ENCODE peak calls at places on chromosomes 3 and 15, in eight cellular contexts. V, R, T, L, Q, A, W and H are unnamed samples.

GRCh38 chr3:177213806-177214528 is 16.7 kb upstream of the TBL1XR1 start:
- DNase-seq in A (no peak), L (no peak), Q (no peak), T (no peak), W (no peak), R (no peak), V (no peak), H (no peak)

GRCh38 chr3:45560270-45561020 is 34.1 kb upstream of the LIMD1 start:
- DNase-seq in V (peak), Q (no peak), A (no peak), R (no peak), W (peak), T (no peak), L (no peak), H (peak)

GRCh38 chr3:66476852-66477381 is 23.9 kb downstream of the LRIG1 start:
- DNase-seq in L (no peak), A (no peak), V (no peak), Q (no peak), R (no peak), T (no peak), W (no peak), H (no peak)

GRCh38 chr15:22257668-22258401 is 177.5 kb downstream of the OR4M2 start:
- DNase-seq in T (no peak), Q (no peak), L (no peak), A (no peak), V (no peak), W (no peak), R (peak), H (no peak)

GRCh38 chr3:40588406-40588805 is 63.6 kb downstream of the ZNF621 start:
- DNase-seq in R (no peak), T (no peak), Q (no peak), W (no peak), A (no peak), L (no peak), V (no peak), H (no peak)

GRCh38 chr3:139281512-139282196 is 62.2 kb upstream of the MRPS22 start:
- DNase-seq in R (no peak), T (no peak), W (no peak), Q (no peak), L (no peak), A (no peak), V (no peak), H (no peak)

GRCh38 chr3:122975163-122975923 is 52.2 kb downstream of the SEMA5B start:
- DNase-seq in Q (no peak), L (peak), V (no peak), R (no peak), T (no peak), W (no peak), A (no peak), H (no peak)

GRCh38 chr3:180934638-180935037 is 22.2 kb downstream of the FXR1 start:
- DNase-seq in Q (no peak), L (no peak), W (no peak), V (no peak), R (no peak), T (no peak), A (no peak), H (no peak)

GRCh38 chr3:10549617-10550228 is 44.3 kb upstream of the ATP2B2 start:
- DNase-seq in Q (no peak), V (no peak), A (no peak), T (no peak), W (no peak), L (no peak), R (no peak), H (peak)

GRCh38 chr3:170506556-170506955 is 79.3 kb downstream of the SLC7A14 start:
- DNase-seq in W (no peak), A (no peak), T (no peak), L (no peak), R (no peak), V (no peak), Q (no peak), H (no peak)

GRCh38 chr15:47599806-47600205 is 117.5 kb upstream of the SEMA6D start:
- DNase-seq in T (no peak), A (no peak), R (no peak), L (no peak), W (no peak), Q (no peak), V (no peak), H (no peak)

GRCh38 chr15:100095896-100096600 is 245.7 kb downstream of the ADAMTS17 start:
- DNase-seq in A (no peak), R (peak), W (no peak), Q (no peak), T (no peak), V (no peak), L (no peak), H (no peak)

GRCh38 chr3:146277953-146278631 is 27.2 kb upstream of the PLSCR4 start:
- DNase-seq in R (no peak), W (no peak), L (no peak), A (no peak), Q (no peak), T (no peak), V (no peak), H (no peak)

GRCh38 chr15:52785672-52786406 is 4.3 kb downstream of the ONECUT1 start:
- DNase-seq in W (no peak), Q (no peak), R (no peak), A (no peak), V (no peak), L (no peak), T (no peak), H (no peak)

GRCh38 chr15:52788099-52788986 is 1.8 kb downstream of the ONECUT1 start:
- DNase-seq in V (no peak), A (no peak), R (no peak), Q (no peak), L (no peak), W (no peak), T (no peak), H (no peak)

GRCh38 chr15:52787549-52788098 is 2.5 kb downstream of the ONECUT1 start:
- DNase-seq in L (no peak), Q (no peak), T (no peak), A (no peak), R (no peak), V (no peak), W (no peak), H (no peak)

GRCh38 chr15:52786436-52787122 is 3.6 kb downstream of the ONECUT1 start:
- DNase-seq in R (no peak), Q (no peak), W (no peak), V (no peak), T (no peak), L (no peak), A (no peak), H (no peak)

GRCh38 chr15:52787123-52787503 is 3.0 kb downstream of the ONECUT1 start:
- DNase-seq in A (no peak), Q (no peak), W (no peak), T (no peak), L (no peak), V (no peak), R (no peak), H (no peak)
- H3K4me3 ChIP-seq in A (no peak), Q (no peak), W (no peak), T (no peak), L (no peak), V (no peak), R (peak), H (no peak)

GRCh38 chr3:109351231-109351630 is 13.9 kb upstream of the DPPA4 start:
- DNase-seq in L (no peak), Q (no peak), R (no peak), V (no peak), T (no peak), W (no peak), A (no peak), H (no peak)

GRCh38 chr3:109353057-109353456 is 15.7 kb upstream of the DPPA4 start:
- DNase-seq in Q (no peak), R (no peak), L (no peak), A (no peak), W (no peak), V (no peak), T (no peak), H (no peak)

GRCh38 chr3:109356442-109357155 is 19.3 kb upstream of the DPPA4 start:
- DNase-seq in A (no peak), V (no peak), Q (no peak), L (no peak), W (no peak), R (no peak), T (no peak), H (no peak)

GRCh38 chr3:109355625-109356441 is 18.5 kb upstream of the DPPA4 start:
- DNase-seq in R (no peak), V (no peak), L (no peak), T (no peak), A (no peak), W (no peak), Q (no peak), H (no peak)
- TF ChIP-seq POLR2AphosphoS5 in R (no peak), V (no peak), L (no peak), T (no peak), A (no peak), W (no peak), Q (no peak), H (no peak)

DNA sequence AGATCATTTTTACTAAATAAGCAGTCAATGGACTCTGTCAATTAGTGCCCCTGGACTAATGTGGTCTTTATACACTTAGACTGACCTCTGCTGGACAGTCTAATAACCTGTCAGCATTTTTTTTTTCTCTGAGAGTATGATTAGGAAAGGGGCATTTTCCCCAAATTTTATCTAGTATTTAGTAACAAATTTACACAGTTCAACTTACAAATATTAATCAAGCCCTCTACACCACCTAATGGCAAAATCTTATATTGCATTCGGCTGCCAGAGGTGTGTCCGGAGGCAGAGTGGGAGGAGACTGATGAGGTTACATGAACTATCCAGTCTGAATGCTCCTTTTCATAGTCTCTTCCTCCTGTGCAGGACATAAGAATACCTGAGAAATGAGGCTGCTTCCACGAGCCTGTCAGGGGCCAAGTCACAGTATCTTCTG is 36.0 kb upstream of the COLQ start:
- DNase-seq in Q (peak), W (no peak), L (peak), R (no peak), V (peak), T (peak), A (peak), H (peak)
- TF ChIP-seq CTCF in Q (peak), W (peak), L (peak), R (peak), V (peak), T (peak), A (peak), H (peak)

GRCh38 chr3:12964713-12965612 is 108.3 kb downstream of the IQSEC1 start:
- DNase-seq in A (no peak), W (no peak), Q (no peak), V (no peak), R (no peak), L (peak), T (no peak), H (no peak)

GRCh38 chr3:12962292-12962691 is 110.9 kb downstream of the IQSEC1 start:
- DNase-seq in T (no peak), V (no peak), A (no peak), Q (no peak), R (no peak), L (no peak), W (no peak), H (no peak)

GRCh38 chr3:12965999-12966846 is 107.0 kb downstream of the IQSEC1 start:
- DNase-seq in V (no peak), Q (no peak), R (no peak), W (no peak), T (no peak), L (no peak), A (no peak), H (no peak)

GRCh38 chr3:12963184-12963868 is 109.9 kb downstream of the IQSEC1 start:
- DNase-seq in T (no peak), L (no peak), W (no peak), R (no peak), Q (no peak), V (no peak), A (no peak), H (no peak)

GRCh38 chr3:12963869-12964712 is 109.1 kb downstream of the IQSEC1 start:
- DNase-seq in W (no peak), A (no peak), L (peak), R (no peak), T (no peak), Q (no peak), V (no peak), H (no peak)
- H3K4me3 ChIP-seq in W (no peak), A (no peak), L (no peak), R (no peak), T (no peak), Q (no peak), V (no peak), H (no peak)

GRCh38 chr15:91049378-91050127 is 27.2 kb upstream of the VPS33B start:
- DNase-seq in V (peak), W (no peak), T (peak), R (no peak), L (peak), Q (peak), A (peak), H (no peak)
- TF ChIP-seq POLR2AphosphoS5 in V (peak), W (no peak), T (no peak), R (no peak), L (peak), Q (peak), A (no peak), H (peak)

GRCh38 chr15:68154923-68155559 is 50.1 kb downstream of the CALML4 start:
- DNase-seq in L (peak), W (no peak), R (no peak), A (peak), V (peak), T (peak), Q (peak), H (no peak)
- TF ChIP-seq CTCF in L (peak), W (peak), R (peak), A (peak), V (peak), T (peak), Q (peak), H (peak)

GRCh38 chr3:106485802-106486201 is 617.0 kb upstream of the CBLB start:
- DNase-seq in T (no peak), L (no peak), Q (no peak), R (no peak), A (no peak), W (no peak), V (no peak), H (no peak)
- H3K4me3 ChIP-seq in T (no peak), L (no peak), Q (no peak), R (no peak), A (no peak), W (no peak), V (no peak), H (no peak)

DNA sequence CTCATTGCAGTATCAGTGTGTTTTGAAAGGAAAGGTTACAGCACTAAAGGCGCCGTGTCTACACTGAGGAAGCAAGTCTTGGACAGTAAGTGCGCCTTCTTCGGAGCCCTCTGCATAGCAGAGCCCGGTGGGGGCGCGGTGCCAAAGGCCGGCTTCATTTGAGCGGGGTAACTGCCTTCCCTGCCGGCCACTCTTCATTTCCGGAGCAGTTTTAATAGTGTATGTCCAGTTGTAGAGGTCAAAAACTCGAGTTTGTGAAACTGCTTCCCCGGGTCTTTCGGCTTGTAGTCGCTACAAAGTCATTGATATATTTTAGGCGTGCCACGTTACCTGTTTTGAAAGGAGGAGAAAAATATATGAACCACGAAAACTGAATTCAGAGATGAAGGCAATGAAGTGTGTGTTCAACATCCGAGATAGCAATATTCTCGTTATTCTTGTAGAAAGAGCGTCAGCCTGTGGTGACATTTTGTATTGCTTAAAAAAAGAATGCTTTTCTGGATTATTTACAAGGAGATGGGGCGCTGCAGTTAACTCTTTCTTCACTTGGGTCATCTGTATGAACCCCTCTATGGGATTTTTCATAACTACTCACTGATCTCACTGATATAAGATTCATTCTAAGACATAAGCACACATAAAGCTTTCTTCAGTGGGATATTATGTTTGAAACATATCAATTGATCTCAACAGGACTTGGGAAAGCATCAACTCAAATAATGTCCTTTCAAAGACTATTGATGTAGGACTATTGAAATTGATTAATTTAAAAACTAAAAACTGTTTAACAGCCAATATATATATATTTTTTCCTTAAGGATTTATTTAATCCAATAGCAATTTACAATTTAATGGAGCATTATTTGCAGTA is 3.0 kb downstream of the ALCAM start:
- DNase-seq in W (peak), L (peak), A (peak), T (no peak), R (peak), Q (no peak), V (peak), H (peak)
- TF ChIP-seq POLR2AphosphoS5 in W (no peak), L (no peak), A (no peak), T (no peak), R (no peak), Q (no peak), V (no peak), H (no peak)

GRCh38 chr3:121662742-121663141 is 2.0 kb upstream of the HCLS1 start:
- DNase-seq in R (no peak), W (no peak), T (no peak), V (no peak), Q (no peak), L (no peak), A (no peak), H (no peak)

GRCh38 chr3:121658716-121659435 is 1.8 kb downstream of the HCLS1 start:
- DNase-seq in L (no peak), Q (no peak), T (no peak), A (no peak), R (no peak), W (no peak), V (no peak), H (no peak)

GRCh38 chr3:121661376-121661775 is 673 bp upstream of the HCLS1 start:
- DNase-seq in V (no peak), L (no peak), W (no peak), Q (no peak), R (no peak), A (no peak), T (no peak), H (no peak)

GRCh38 chr3:121663171-121663847 is 2.6 kb upstream of the HCLS1 start:
- DNase-seq in W (no peak), V (no peak), L (no peak), Q (no peak), A (no peak), R (no peak), T (no peak), H (no peak)

DNA sequence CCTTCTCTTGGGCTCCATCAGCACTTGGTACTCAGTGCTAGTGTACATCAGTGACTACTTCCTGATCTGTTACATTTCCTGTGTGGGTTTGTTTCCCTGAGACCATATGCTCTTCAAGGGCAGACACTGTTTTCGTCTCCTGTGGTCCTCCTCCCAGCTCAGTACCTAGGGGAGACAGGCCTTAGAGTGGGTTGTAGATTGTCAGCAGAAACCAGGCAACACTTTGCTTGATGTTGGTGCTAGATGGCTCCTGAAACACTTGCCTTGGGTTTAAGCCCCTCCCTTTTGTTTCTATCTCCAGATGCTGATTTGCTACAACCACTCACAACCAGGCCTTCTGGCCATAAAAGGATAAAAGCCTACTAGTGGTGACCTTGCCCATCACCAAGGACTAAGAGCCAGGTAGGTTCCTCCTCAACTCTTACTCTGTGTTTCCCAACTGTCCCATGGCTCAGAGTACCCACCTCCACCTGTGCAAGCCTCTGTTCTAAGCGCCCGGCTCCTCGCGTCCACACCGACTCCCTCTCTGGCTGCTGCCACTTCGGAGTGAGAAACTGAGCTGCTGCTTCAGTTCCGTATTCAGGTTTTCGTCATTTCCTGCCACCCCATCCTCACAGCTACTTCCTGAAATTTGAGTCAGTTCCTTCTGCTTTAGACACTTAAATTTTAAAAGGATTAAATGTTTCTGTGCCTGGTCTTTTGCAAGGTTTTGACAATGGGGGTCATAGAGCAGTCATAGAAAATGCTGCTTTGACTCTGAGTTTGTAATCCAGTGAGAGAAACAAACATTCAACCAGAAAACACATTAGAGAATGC is at the start of gene HCLS1:
- DNase-seq in L (peak), Q (no peak), R (peak), A (no peak), V (peak), T (peak), W (no peak), H (no peak)
- TF ChIP-seq CTCF in L (no peak), Q (no peak), R (peak), A (no peak), V (no peak), T (no peak), W (no peak), H (no peak)